ENCODE peak calls at places on chromosomes 6 and 20, in five cellular contexts. O is WTC11, Z is nephron progenitor cell, W is cardiac muscle cell, L is GM10248. V is an unnamed sample.

GRCh38 chr20:63461364-63461763 is 11.1 kb downstream of the KCNQ2 start:
- DNase-seq in O (peak), Z (peak), W (peak), L (no peak), V (no peak)

GRCh38 chr6:38110407-38111025 is 291.0 kb downstream of the ZFAND3 start:
- DNase-seq in O (no peak), Z (no peak), W (peak), L (no peak), V (no peak)

GRCh38 chr20:44614525-44614924 is 32.1 kb downstream of the PKIG start:
- DNase-seq in O (no peak), Z (no peak), W (no peak), L (no peak), V (no peak)

GRCh38 chr20:59515013-59515905 is 89.1 kb upstream of the PHACTR3 start:
- DNase-seq in O (peak), Z (peak), W (peak), L (no peak), V (peak)

GRCh38 chr6:52514514-52514913 is 62.3 kb downstream of the TRAM2 start:
- DNase-seq in O (no peak), Z (no peak), W (no peak), L (no peak), V (no peak)

GRCh38 chr6:112218563-112218962 is 35.8 kb downstream of the LAMA4 start:
- DNase-seq in O (peak), Z (no peak), W (peak), L (no peak), V (no peak)

GRCh38 chr20:44083220-44083933 is 103.6 kb downstream of the JPH2 start:
- DNase-seq in O (no peak), Z (no peak), W (no peak), L (no peak), V (no peak)

GRCh38 chr20:40961686-40962640 is 66.7 kb upstream of the TOP1 start:
- DNase-seq in O (no peak), Z (no peak), W (no peak), L (no peak), V (no peak)

GRCh38 chr20:45963059-45964011 is 8.7 kb downstream of the ZNF335 start:
- DNase-seq in O (no peak), Z (no peak), W (peak), L (no peak), V (no peak)

GRCh38 chr6:116099036-116099435 is 1.6 kb upstream of the NT5DC1 start:
- DNase-seq in O (no peak), Z (no peak), W (no peak), L (no peak), V (no peak)

GRCh38 chr6:41505084-41506049 is 40.8 kb upstream of the FOXP4 start:
- DNase-seq in O (peak), Z (peak), W (peak), L (peak), V (no peak)

GRCh38 chr6:4281341-4282293 is 146.2 kb upstream of the ECI2 start:
- DNase-seq in O (peak), Z (peak), W (peak), L (peak), V (peak)

GRCh38 chr6:73285674-73286283 is 22.8 kb upstream of the KHDC1 start:
- DNase-seq in O (no peak), Z (no peak), W (peak), L (no peak), V (no peak)

GRCh38 chr6:57329933-57330332 is 12.5 kb downstream of the PRIM2 start:
- DNase-seq in O (no peak), Z (no peak), W (no peak), L (no peak), V (no peak)

GRCh38 chr6:57328074-57328473 is 10.6 kb downstream of the PRIM2 start:
- DNase-seq in O (no peak), Z (no peak), W (no peak), L (no peak), V (no peak)

GRCh38 chr6:57327311-57327710 is 9.9 kb downstream of the PRIM2 start:
- DNase-seq in O (no peak), Z (no peak), W (no peak), L (no peak), V (no peak)

GRCh38 chr6:57324538-57324937 is 7.1 kb downstream of the PRIM2 start:
- DNase-seq in O (no peak), Z (no peak), W (no peak), L (no peak), V (no peak)
- TF ChIP-seq CTCF in O (no peak), Z (peak), W (peak), L (peak), V (peak)

GRCh38 chr6:89161326-89162046 is 15.6 kb downstream of the PM20D2 start:
- DNase-seq in O (peak), Z (no peak), W (no peak), L (no peak), V (no peak)
- TF ChIP-seq CTCF in O (no peak), Z (no peak), W (no peak), L (no peak), V (no peak)

GRCh38 chr6:5937936-5938706 is 68.6 kb downstream of the NRN1 start:
- DNase-seq in O (no peak), Z (no peak), W (no peak), L (no peak), V (no peak)
- TF ChIP-seq CTCF in O (no peak), Z (no peak), W (no peak), L (no peak), V (no peak)

GRCh38 chr6:29628419-29629281 is 4.3 kb downstream of the GABBR1 start:
- DNase-seq in O (peak), Z (peak), W (peak), L (peak), V (peak)
- TF ChIP-seq CTCF in O (peak), Z (peak), W (peak), L (peak), V (peak)

DNA sequence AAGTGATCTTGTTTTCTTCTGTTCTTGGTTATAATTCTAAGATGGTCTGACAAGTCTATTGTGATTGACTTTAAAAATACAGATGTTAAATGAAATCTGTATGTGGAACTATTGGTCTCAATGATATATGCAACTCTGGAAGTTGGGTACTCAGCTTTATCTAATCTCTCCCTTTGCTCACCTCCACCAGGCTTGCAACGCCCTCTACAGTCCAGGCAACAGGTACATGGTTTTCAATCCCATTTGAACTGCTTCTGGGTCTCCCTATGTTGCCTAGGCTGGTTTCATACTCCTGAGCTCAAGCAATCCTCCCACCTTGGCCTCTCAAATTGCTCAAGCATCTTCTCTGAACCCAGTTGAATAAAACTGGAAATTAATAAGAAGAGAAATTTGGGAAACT is 25.6 kb upstream of the HLA-DQB1 start:
- DNase-seq in O (no peak), Z (peak), W (peak), L (peak), V (no peak)
- TF ChIP-seq CTCF in O (no peak), Z (peak), W (no peak), L (peak), V (no peak)

GRCh38 chr6:5401845-5402738 is 140.8 kb downstream of the FARS2 start:
- DNase-seq in O (no peak), Z (no peak), W (peak), L (no peak), V (no peak)
- TF ChIP-seq CTCF in O (no peak), Z (peak), W (peak), L (peak), V (peak)

GRCh38 chr20:24703284-24703610 is 233.8 kb downstream of the SYNDIG1 start:
- DNase-seq in O (no peak), Z (no peak), W (no peak), L (no peak), V (no peak)

GRCh38 chr20:24702501-24703283 is 233.3 kb downstream of the SYNDIG1 start:
- DNase-seq in O (no peak), Z (no peak), W (no peak), L (no peak), V (no peak)

GRCh38 chr20:24704899-24705298 is 235.5 kb downstream of the SYNDIG1 start:
- DNase-seq in O (no peak), Z (no peak), W (no peak), L (no peak), V (no peak)

GRCh38 chr20:24708411-24709295 is 239.2 kb downstream of the SYNDIG1 start:
- DNase-seq in O (no peak), Z (no peak), W (no peak), L (no peak), V (no peak)

GRCh38 chr20:24705486-24705885 is 236.1 kb downstream of the SYNDIG1 start:
- DNase-seq in O (no peak), Z (no peak), W (no peak), L (no peak), V (no peak)
- TF ChIP-seq CTCF in O (no peak), Z (no peak), W (no peak), L (no peak), V (no peak)

DNA sequence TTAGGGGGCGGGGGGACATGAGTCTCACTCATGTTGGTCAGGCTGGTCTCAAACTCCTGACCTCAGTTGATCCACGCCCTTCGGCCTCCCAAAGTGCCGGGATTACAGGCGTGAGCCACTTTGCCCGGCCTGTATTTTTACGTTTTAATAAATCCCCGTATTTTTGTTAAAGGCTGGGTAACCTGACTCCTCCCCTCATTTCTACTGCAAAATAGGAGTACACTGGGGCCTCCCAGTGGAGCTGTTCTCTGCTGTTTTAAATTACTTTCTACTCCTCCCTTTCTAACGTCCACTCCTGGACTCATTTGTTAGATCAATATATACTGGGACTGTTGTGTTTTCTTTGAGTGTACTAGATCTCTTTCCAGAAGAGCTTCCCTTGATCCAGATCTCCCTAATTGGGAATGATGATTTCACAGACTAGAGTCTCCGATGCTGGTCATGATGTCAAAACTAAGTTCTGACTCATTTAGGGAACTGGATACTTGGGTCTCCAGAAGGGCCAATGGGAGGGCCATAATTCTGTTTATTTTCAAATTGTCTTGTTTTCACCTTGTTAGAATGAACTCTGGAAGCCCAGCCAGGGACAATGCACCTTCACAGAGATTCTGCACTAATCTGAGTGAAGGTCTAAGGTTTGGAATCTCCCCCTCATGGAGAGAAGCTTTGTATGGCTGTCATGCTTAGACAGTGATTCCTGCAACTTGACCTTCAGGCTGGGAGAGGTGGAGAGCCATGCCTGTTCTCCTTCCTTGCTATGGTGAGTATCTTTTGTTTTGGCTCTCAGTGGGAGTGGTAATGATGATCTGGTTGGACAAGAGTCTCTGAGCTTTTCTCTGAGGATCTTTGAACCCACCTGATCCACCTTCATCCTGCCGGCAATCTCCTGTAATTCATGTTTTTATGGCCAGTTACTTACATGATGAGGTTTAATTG is 9.4 kb downstream of the HSPA1B start:
- DNase-seq in O (no peak), Z (no peak), W (no peak), L (no peak), V (no peak)
- TF ChIP-seq CTCF in O (no peak), Z (no peak), W (no peak), L (no peak), V (no peak)

GRCh38 chr20:12970372-12970821 is 38.4 kb upstream of the SPTLC3 start:
- DNase-seq in O (no peak), Z (peak), W (peak), L (peak), V (no peak)
- TF ChIP-seq CTCF in O (no peak), Z (peak), W (peak), L (peak), V (peak)